ENCODE peak calls at places on chromosomes 12 and 14, in six cellular contexts. One of them, this sample, is unnamed.

GRCh38 chr12:112836736-112837628 is 45.4 kb downstream of the RPH3A start:
- DNase-seq in spleen: no peak
- DNase-seq in AG04449: no peak
- DNase-seq in Peyer's patch: no peak
- DNase-seq in ovary: no peak
- DNase-seq in DND-41: no peak
- DNase-seq in this sample: no peak

GRCh38 chr12:25828188-25828587 is 130.3 kb upstream of the RASSF8 start:
- DNase-seq in spleen: no peak
- DNase-seq in AG04449: no peak
- DNase-seq in Peyer's patch: no peak
- DNase-seq in ovary: no peak
- DNase-seq in DND-41: no peak
- DNase-seq in this sample: no peak

GRCh38 chr14:59093889-59094288 is 94.6 kb upstream of the DAAM1 start:
- DNase-seq in spleen: no peak
- DNase-seq in AG04449: no peak
- DNase-seq in Peyer's patch: no peak
- DNase-seq in ovary: no peak
- DNase-seq in DND-41: no peak
- DNase-seq in this sample: no peak

GRCh38 chr12:22598141-22598762 is 26.7 kb upstream of the ETNK1 start:
- DNase-seq in spleen: no peak
- DNase-seq in AG04449: no peak
- DNase-seq in Peyer's patch: no peak
- DNase-seq in ovary: no peak
- DNase-seq in DND-41: no peak
- DNase-seq in this sample: no peak

GRCh38 chr14:68679301-68679700 is 113.6 kb downstream of the ZFP36L1 start:
- DNase-seq in spleen: no peak
- DNase-seq in AG04449: no peak
- DNase-seq in Peyer's patch: no peak
- DNase-seq in ovary: no peak
- DNase-seq in DND-41: no peak
- DNase-seq in this sample: no peak

GRCh38 chr12:120674172-120674571 is 12.8 kb upstream of the MLEC start:
- DNase-seq in spleen: no peak
- DNase-seq in AG04449: no peak
- DNase-seq in Peyer's patch: no peak
- DNase-seq in ovary: no peak
- DNase-seq in DND-41: no peak
- DNase-seq in this sample: no peak

GRCh38 chr14:44626423-44626822 is 119.3 kb upstream of the FSCB start:
- DNase-seq in spleen: no peak
- DNase-seq in AG04449: no peak
- DNase-seq in Peyer's patch: no peak
- DNase-seq in ovary: no peak
- DNase-seq in DND-41: no peak
- DNase-seq in this sample: no peak

GRCh38 chr14:106069786-106070185 is 543.4 kb downstream of the TMEM121 start:
- DNase-seq in spleen: no peak
- DNase-seq in AG04449: no peak
- DNase-seq in Peyer's patch: no peak
- DNase-seq in ovary: no peak
- DNase-seq in DND-41: no peak
- DNase-seq in this sample: no peak

GRCh38 chr12:57631566-57632368 is 1.2 kb downstream of the B4GALNT1 start:
- DNase-seq in spleen: no peak
- DNase-seq in AG04449: no peak
- DNase-seq in Peyer's patch: no peak
- DNase-seq in ovary: no peak
- DNase-seq in DND-41: no peak
- DNase-seq in this sample: no peak

GRCh38 chr12:89862511-89863331 is 154.1 kb upstream of the ATP2B1 start:
- DNase-seq in spleen: peak; percentile 72
- DNase-seq in AG04449: no peak
- DNase-seq in Peyer's patch: no peak
- DNase-seq in ovary: no peak
- DNase-seq in DND-41: peak; percentile 53
- DNase-seq in this sample: peak; percentile 85

GRCh38 chr12:6080149-6081045 is 44.1 kb downstream of the VWF start:
- DNase-seq in spleen: peak; percentile 54
- DNase-seq in AG04449: no peak
- DNase-seq in Peyer's patch: no peak
- DNase-seq in ovary: no peak
- DNase-seq in DND-41: no peak
- DNase-seq in this sample: no peak

GRCh38 chr14:39023939-39024871 is 78.8 kb downstream of the SEC23A start:
- DNase-seq in spleen: no peak
- DNase-seq in AG04449: no peak
- DNase-seq in Peyer's patch: no peak
- DNase-seq in ovary: no peak
- DNase-seq in DND-41: no peak
- DNase-seq in this sample: no peak

GRCh38 chr12:21891763-21892217 is 49.4 kb downstream of the ABCC9 start:
- DNase-seq in spleen: no peak
- DNase-seq in AG04449: no peak
- DNase-seq in Peyer's patch: no peak
- DNase-seq in ovary: peak; percentile 54
- DNase-seq in DND-41: no peak
- DNase-seq in this sample: no peak

GRCh38 chr12:44812062-44812461 is 64.1 kb downstream of the NELL2 start:
- DNase-seq in spleen: no peak
- DNase-seq in AG04449: no peak
- DNase-seq in Peyer's patch: no peak
- DNase-seq in ovary: no peak
- DNase-seq in DND-41: peak; percentile 32
- DNase-seq in this sample: peak; percentile 21

GRCh38 chr14:106556665-106557289 is 1030.4 kb downstream of the TMEM121 start:
- DNase-seq in spleen: peak; percentile 91
- DNase-seq in AG04449: no peak
- DNase-seq in Peyer's patch: peak; percentile 67
- DNase-seq in ovary: no peak
- DNase-seq in DND-41: peak; percentile 89
- DNase-seq in this sample: no peak

GRCh38 chr14:97377550-97377949 is 580.4 kb downstream of the VRK1 start:
- DNase-seq in spleen: no peak
- DNase-seq in AG04449: no peak
- DNase-seq in Peyer's patch: no peak
- DNase-seq in ovary: no peak
- DNase-seq in DND-41: no peak
- DNase-seq in this sample: no peak

GRCh38 chr14:92386637-92387036 is 63.7 kb downstream of the SLC24A4 start:
- DNase-seq in spleen: peak; percentile 82
- DNase-seq in AG04449: no peak
- DNase-seq in Peyer's patch: no peak
- DNase-seq in ovary: no peak
- DNase-seq in DND-41: no peak
- DNase-seq in this sample: no peak
- TF ChIP-seq CTCF in spleen: no peak
- TF ChIP-seq CTCF in AG04449: no peak
- TF ChIP-seq CTCF in Peyer's patch: no peak
- TF ChIP-seq CTCF in ovary: no peak
- TF ChIP-seq CTCF in DND-41: no peak
- TF ChIP-seq CTCF in this sample: no peak

GRCh38 chr12:104131609-104132008 is 6.4 kb downstream of the NFYB start:
- DNase-seq in spleen: no peak
- DNase-seq in AG04449: no peak
- DNase-seq in Peyer's patch: no peak
- DNase-seq in ovary: no peak
- DNase-seq in DND-41: no peak
- DNase-seq in this sample: no peak
- H3K4me3 ChIP-seq in spleen: no peak overlapping the region
- H3K4me3 ChIP-seq in AG04449: no peak overlapping the region
- H3K4me3 ChIP-seq in Peyer's patch: no peak overlapping the region
- H3K4me3 ChIP-seq in ovary: no peak overlapping the region
- H3K4me3 ChIP-seq in DND-41: no peak overlapping the region
- H3K4me3 ChIP-seq in this sample: no peak overlapping the region

DNA sequence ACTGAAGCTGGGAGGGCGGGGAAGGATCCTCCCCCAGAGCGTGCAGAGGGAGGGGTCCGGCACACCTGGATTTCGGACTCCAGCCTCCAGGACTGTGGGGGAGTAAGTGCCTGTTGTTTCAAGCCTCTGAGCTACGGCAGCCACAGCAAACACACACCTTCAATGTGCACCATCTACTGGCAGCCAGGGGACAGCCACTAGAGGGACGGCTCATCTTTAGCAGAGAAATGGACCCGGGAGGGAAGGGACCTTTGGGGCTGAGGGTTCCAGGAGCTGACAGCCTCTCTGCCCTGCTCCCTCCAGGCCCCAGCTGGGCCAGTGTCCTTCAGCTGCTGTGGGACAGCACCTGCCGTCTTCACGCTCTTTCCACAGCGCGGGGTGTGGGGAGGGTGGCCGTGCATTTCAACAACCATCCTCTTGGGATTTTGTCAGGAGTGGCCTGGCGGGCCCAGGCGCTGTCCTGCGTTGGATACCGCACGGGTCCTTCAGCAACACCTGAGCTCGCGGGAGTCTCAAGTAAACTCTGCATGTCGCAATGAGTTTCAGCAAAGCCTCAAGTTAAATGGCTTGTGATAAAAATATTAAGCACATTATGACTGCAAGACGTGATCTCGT is 209.2 kb upstream of the C14orf180 start:
- DNase-seq in spleen: no peak
- DNase-seq in AG04449: no peak
- DNase-seq in Peyer's patch: no peak
- DNase-seq in ovary: no peak
- DNase-seq in DND-41: no peak
- DNase-seq in this sample: no peak
- TF ChIP-seq CTCF in spleen: peak; percentile 36
- TF ChIP-seq CTCF in AG04449: no peak
- TF ChIP-seq CTCF in Peyer's patch: peak; percentile 50
- TF ChIP-seq CTCF in ovary: no peak
- TF ChIP-seq CTCF in DND-41: peak; percentile 36
- TF ChIP-seq CTCF in this sample: peak; percentile 32

DNA sequence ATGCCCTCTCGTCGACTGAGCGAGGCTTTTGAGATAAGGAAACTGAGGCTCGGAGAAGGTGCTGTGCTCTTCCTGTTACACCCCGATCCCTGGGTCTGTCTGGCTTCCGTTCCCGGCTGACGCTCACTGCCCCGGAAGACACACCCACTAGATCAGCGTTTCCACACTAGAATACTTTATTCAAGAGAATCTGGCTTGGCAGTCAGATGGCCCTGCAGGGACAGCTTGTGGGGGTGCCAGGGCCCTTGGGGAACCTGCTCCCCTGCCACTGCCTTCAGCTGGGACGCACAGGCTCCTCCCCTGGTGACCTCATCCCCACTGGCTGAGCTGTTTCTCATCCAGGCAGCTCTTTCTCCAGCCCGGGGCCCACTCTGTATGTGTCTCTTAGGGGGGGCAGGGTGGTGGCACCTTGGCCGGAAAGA is 13.7 kb downstream of the PGF start:
- DNase-seq in spleen: peak; percentile 88
- DNase-seq in AG04449: no peak
- DNase-seq in Peyer's patch: no peak
- DNase-seq in ovary: no peak
- DNase-seq in DND-41: no peak
- DNase-seq in this sample: peak; percentile 43
- H3K4me3 ChIP-seq in spleen: peak overlapping the region; percentile 38
- H3K4me3 ChIP-seq in AG04449: no peak overlapping the region
- H3K4me3 ChIP-seq in Peyer's patch: peak overlapping the region; percentile 7
- H3K4me3 ChIP-seq in ovary: no peak overlapping the region
- H3K4me3 ChIP-seq in DND-41: no peak overlapping the region
- H3K4me3 ChIP-seq in this sample: peak overlapping the region; percentile 60

GRCh38 chr12:102642199-102642598 is 161.8 kb upstream of the IGF1 start:
- DNase-seq in spleen: no peak
- DNase-seq in AG04449: no peak
- DNase-seq in Peyer's patch: no peak
- DNase-seq in ovary: no peak
- DNase-seq in DND-41: no peak
- DNase-seq in this sample: no peak

GRCh38 chr12:102634216-102634615 is 153.9 kb upstream of the IGF1 start:
- DNase-seq in spleen: no peak
- DNase-seq in AG04449: peak; percentile 53
- DNase-seq in Peyer's patch: no peak
- DNase-seq in ovary: no peak
- DNase-seq in DND-41: no peak
- DNase-seq in this sample: no peak

GRCh38 chr12:102643871-102644551 is 163.6 kb upstream of the IGF1 start:
- DNase-seq in spleen: no peak
- DNase-seq in AG04449: no peak
- DNase-seq in Peyer's patch: no peak
- DNase-seq in ovary: no peak
- DNase-seq in DND-41: no peak
- DNase-seq in this sample: no peak

GRCh38 chr12:102638777-102639176 is 158.4 kb upstream of the IGF1 start:
- DNase-seq in spleen: no peak
- DNase-seq in AG04449: no peak
- DNase-seq in Peyer's patch: no peak
- DNase-seq in ovary: no peak
- DNase-seq in DND-41: no peak
- DNase-seq in this sample: no peak
- TF ChIP-seq CTCF in spleen: no peak
- TF ChIP-seq CTCF in AG04449: no peak
- TF ChIP-seq CTCF in Peyer's patch: no peak
- TF ChIP-seq CTCF in ovary: no peak
- TF ChIP-seq CTCF in DND-41: no peak
- TF ChIP-seq CTCF in this sample: no peak

GRCh38 chr14:92603309-92604257 is 90.0 kb downstream of the RIN3 start:
- DNase-seq in spleen: no peak
- DNase-seq in AG04449: no peak
- DNase-seq in Peyer's patch: no peak
- DNase-seq in ovary: peak; percentile 25
- DNase-seq in DND-41: no peak
- DNase-seq in this sample: no peak
- H3K4me3 ChIP-seq in spleen: no peak overlapping the region
- H3K4me3 ChIP-seq in AG04449: no peak overlapping the region
- H3K4me3 ChIP-seq in Peyer's patch: no peak overlapping the region
- H3K4me3 ChIP-seq in ovary: no peak overlapping the region
- H3K4me3 ChIP-seq in DND-41: no peak overlapping the region
- H3K4me3 ChIP-seq in this sample: no peak overlapping the region